ENCODE peak calls at places on chromosomes 5 and 9, in six cellular contexts. X is heart right ventricle, E is mesenchymal stem cell, Z is gastrocnemius medialis, B is fibroblast of lung, K is pancreas. W is an unnamed sample. For H3K4me1 and H3K9me3, the result is how much of the 10 kb centered on the place peaks cover.

GRCh38 chr5:67144183-67144639 is 52.4 kb downstream of the CD180 start:
- DNase-seq in X (no peak), E (no peak), Z (no peak), B (no peak), K (no peak), W (no peak)

GRCh38 chr5:91159647-91160046 is 223.5 kb downstream of the ARRDC3 start:
- DNase-seq in X (no peak), E (no peak), Z (no peak), B (no peak), K (no peak), W (no peak)

GRCh38 chr5:173940269-173940668 is 48.7 kb upstream of the C5orf47 start:
- DNase-seq in X (no peak), E (no peak), Z (no peak), B (no peak), K (no peak), W (no peak)

GRCh38 chr9:8855046-8855445 is 1055.5 kb upstream of the DMAC1 start:
- DNase-seq in X (no peak), E (peak), Z (no peak), B (peak), K (no peak), W (no peak)

GRCh38 chr5:180976518-180976917 is 12.1 kb upstream of the BTNL3 start:
- DNase-seq in X (no peak), E (no peak), Z (no peak), B (no peak), K (no peak), W (no peak)

GRCh38 chr9:90801507-90802289 is at the start of gene SYK:
- DNase-seq in X (peak), E (no peak), Z (no peak), B (no peak), K (peak), W (no peak)

GRCh38 chr9:98097836-98098235 is 21.2 kb downstream of the TRIM14 start:
- DNase-seq in X (no peak), E (no peak), Z (no peak), B (no peak), K (no peak), W (no peak)

GRCh38 chr9:71302776-71303175 is 181.4 kb upstream of the TRPM3 start:
- DNase-seq in X (no peak), E (no peak), Z (no peak), B (no peak), K (no peak), W (no peak)

GRCh38 chr9:121672213-121672612 is 20.8 kb downstream of the DAB2IP start:
- DNase-seq in X (no peak), E (no peak), Z (no peak), B (no peak), K (no peak), W (no peak)

GRCh38 chr9:116190997-116191396 is 37.4 kb downstream of the PAPPA start:
- DNase-seq in X (no peak), E (peak), Z (no peak), B (peak), K (no peak), W (no peak)

GRCh38 chr9:69671291-69671903 is 774 bp downstream of the APBA1 start:
- DNase-seq in X (no peak), E (no peak), Z (no peak), B (peak), K (no peak), W (no peak)

GRCh38 chr5:132017738-132018625 is 6.5 kb upstream of the ACSL6 start:
- DNase-seq in X (no peak), E (no peak), Z (no peak), B (no peak), K (peak), W (no peak)

GRCh38 chr5:159022178-159022556 is 77.5 kb downstream of the EBF1 start:
- DNase-seq in X (peak), E (peak), Z (no peak), B (peak), K (no peak), W (peak)

GRCh38 chr5:61301345-61301744 is 30.7 kb upstream of the ZSWIM6 start:
- DNase-seq in X (no peak), E (no peak), Z (no peak), B (peak), K (no peak), W (no peak)

GRCh38 chr9:30732060-30732459 is 1652.4 kb upstream of the ACO1 start:
- DNase-seq in X (no peak), E (no peak), Z (no peak), B (no peak), K (peak), W (no peak)

GRCh38 chr9:133955821-133956411 is 36.2 kb downstream of the VAV2 start:
- DNase-seq in X (no peak), E (peak), Z (no peak), B (peak), K (peak), W (no peak)

GRCh38 chr5:39190311-39191102 is 28.9 kb downstream of the FYB1 start:
- DNase-seq in X (no peak), E (no peak), Z (no peak), B (no peak), K (no peak), W (no peak)

GRCh38 chr5:128613757-128614156 is 75.7 kb upstream of the FBN2 start:
- DNase-seq in X (no peak), E (no peak), Z (no peak), B (peak), K (no peak), W (no peak)

GRCh38 chr9:122860319-122861142 is 32.1 kb upstream of the PDCL start:
- DNase-seq in X (no peak), E (peak), Z (no peak), B (peak), K (no peak), W (no peak)

GRCh38 chr5:42923710-42924109 is 112.0 kb upstream of the SELENOP start:
- DNase-seq in X (no peak), E (no peak), Z (no peak), B (no peak), K (no peak), W (no peak)

GRCh38 chr5:143923634-143924265 is 111.8 kb downstream of the HMHB1 start:
- DNase-seq in X (no peak), E (peak), Z (no peak), B (peak), K (no peak), W (no peak)

GRCh38 chr5:127406326-127407121 is 110.9 kb upstream of the PRRC1 start:
- DNase-seq in X (no peak), E (no peak), Z (no peak), B (no peak), K (no peak), W (no peak)

GRCh38 chr5:170028124-170028523 is 47.8 kb upstream of the INSYN2B start:
- DNase-seq in X (no peak), E (no peak), Z (no peak), B (no peak), K (no peak), W (no peak)

GRCh38 chr9:124574944-124575343 is 67.7 kb upstream of the NR5A1 start:
- DNase-seq in X (no peak), E (peak), Z (no peak), B (peak), K (no peak), W (no peak)

GRCh38 chr9:85704744-85705143 is 37.0 kb downstream of the AGTPBP1 start:
- DNase-seq in X (no peak), E (no peak), Z (no peak), B (no peak), K (no peak), W (no peak)

GRCh38 chr5:39360483-39361071 is 3.7 kb downstream of the C9 start:
- DNase-seq in X (no peak), E (no peak), Z (no peak), B (peak), K (no peak), W (no peak)

GRCh38 chr9:131657890-131658752 is 81.8 kb downstream of the RAPGEF1 start:
- DNase-seq in X (no peak), E (peak), Z (no peak), B (peak), K (no peak), W (no peak)

GRCh38 chr9:131657031-131657377 is 82.9 kb downstream of the RAPGEF1 start:
- DNase-seq in X (no peak), E (no peak), Z (peak), B (no peak), K (no peak), W (no peak)

GRCh38 chr9:131654857-131655577 is 84.9 kb downstream of the RAPGEF1 start:
- DNase-seq in X (no peak), E (no peak), Z (no peak), B (no peak), K (no peak), W (no peak)

GRCh38 chr9:131657456-131657855 is 82.4 kb downstream of the RAPGEF1 start:
- DNase-seq in X (no peak), E (no peak), Z (no peak), B (no peak), K (no peak), W (no peak)

DNA sequence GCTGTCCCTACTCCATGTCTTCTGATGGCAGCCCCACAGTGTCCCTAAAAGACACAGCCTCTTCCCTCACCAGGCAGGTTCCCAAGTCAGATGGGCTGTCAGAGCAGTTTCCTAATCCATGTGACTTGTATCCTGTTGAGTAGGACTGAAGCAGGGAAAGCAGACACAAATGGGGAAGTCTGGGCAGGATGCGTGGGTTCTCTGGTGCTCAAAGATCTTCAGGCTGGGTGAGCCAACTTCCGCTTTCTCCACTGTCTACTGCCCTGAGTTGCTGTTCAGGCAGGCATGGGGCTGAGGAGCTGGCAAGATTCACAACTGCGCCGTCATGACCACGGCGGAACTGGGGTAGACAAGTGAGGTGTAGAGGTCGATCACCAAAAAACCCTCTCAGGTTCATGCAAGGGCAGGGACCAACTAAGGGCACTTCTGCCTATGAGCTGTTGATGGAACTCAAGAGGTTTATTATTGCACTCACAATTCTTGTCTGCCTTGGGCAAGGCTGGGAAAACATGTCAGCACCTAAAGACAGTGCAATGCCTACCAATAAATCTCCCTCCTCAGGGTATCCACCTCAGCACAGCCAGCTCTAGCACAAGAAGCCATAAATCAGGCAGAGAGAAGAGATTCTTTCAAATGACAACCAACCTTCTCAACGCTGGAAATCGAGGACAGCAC is 83.4 kb downstream of the RAPGEF1 start:
- DNase-seq in X (peak), E (no peak), Z (peak), B (no peak), K (no peak), W (peak)
- H3K4me1 ChIP-seq in X (half or more), E (under half), Z (half or more), B (under half), K (half or more), W (under half)

DNA sequence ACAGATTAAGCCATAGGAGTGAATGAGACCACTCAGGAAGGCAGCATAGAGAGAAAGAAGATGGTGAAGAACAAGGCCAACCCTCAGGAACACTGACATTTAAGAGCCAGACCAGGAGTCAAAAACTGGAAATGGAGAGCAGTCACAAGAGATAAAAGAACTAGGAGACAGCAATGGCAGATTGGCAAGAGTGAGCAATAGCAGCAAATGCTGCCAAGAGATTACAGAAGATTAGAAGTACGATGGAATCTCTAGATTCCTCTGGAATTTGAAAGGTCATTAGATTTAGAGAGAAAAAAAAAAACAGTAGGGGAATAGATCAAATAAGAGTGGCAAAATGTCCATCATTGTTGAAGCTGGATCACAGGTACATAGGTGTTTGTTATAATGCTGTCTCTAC is 73.4 kb upstream of the SLC44A1 start:
- DNase-seq in X (no peak), E (no peak), Z (no peak), B (no peak), K (no peak), W (no peak)
- H3K9me3 ChIP-seq in X (under half), E (under half), Z (under half), B (under half), K (under half), W (under half)

DNA sequence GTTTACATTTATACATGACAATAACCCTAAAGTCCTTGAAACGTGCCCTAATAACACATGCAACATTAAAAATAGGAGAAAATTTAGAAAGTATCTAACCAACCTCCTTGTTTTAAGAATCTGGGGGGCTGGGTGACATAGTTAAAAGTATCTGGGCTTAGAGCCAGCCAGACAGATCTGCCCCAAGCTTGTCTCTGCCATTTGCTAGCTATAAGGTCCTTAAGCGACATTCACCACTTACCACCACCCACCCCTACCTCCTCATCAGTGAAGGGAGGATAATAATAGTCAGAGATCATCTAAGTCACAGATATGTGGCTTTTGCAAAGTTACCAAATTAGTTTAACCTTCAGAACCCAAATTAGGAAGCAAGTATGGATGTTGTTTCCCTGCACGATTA is 33.8 kb upstream of the CAST start:
- DNase-seq in X (no peak), E (no peak), Z (no peak), B (peak), K (no peak), W (no peak)
- H3K27ac ChIP-seq in X (no peak), E (peak), Z (no peak), B (no peak), K (no peak), W (no peak)

GRCh38 chr5:96080557-96080956 is 118.9 kb upstream of the ELL2 start:
- DNase-seq in X (no peak), E (peak), Z (peak), B (peak), K (no peak), W (no peak)
- H3K4me1 ChIP-seq in X (under half), E (under half), Z (under half), B (under half), K (under half), W (under half)

GRCh38 chr5:165130656-165131055 is 1625.2 kb downstream of the MAT2B start:
- DNase-seq in X (no peak), E (no peak), Z (no peak), B (peak), K (no peak), W (no peak)

DNA sequence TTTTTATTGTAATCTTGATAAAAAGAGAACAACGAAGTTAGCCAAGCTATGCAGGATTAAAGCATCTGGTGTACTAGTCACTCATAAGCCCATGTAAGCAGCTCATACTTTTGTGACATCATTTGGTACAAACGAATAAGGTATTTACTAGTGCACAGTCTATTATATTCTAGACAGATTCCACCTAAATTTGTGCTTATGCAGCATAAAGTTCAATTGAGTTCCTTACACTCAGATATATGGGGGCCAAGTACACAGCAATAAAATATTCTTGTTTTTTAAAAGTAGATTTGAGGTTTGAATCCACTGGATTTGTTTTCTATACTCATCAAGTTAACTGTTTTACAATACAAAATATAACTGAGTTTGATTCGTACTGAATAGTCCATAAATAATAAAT is 1621.2 kb downstream of the MAT2B start:
- DNase-seq in X (no peak), E (no peak), Z (no peak), B (no peak), K (no peak), W (no peak)
- H3K9me3 ChIP-seq in X (under half), E (under half), Z (under half), B (under half), K (under half), W (under half)

W was measured in thoracic aorta.